ENCODE peak calls at places on chromosomes 7 and 10, in eight cellular contexts. One of them, this sample, is unnamed. For H3K4me1, the result is how much of the 10 kb centered on the place peaks cover.

GRCh38 chr7:10412426-10413019 is 561.1 kb upstream of the PHF14 start:
- DNase-seq in endothelial cell of umbilical vein: peak
- DNase-seq in stomach: no peak
- DNase-seq in Peyer's patch: no peak
- DNase-seq in sigmoid colon: no peak
- DNase-seq in A549: peak
- DNase-seq in tibial nerve: peak
- DNase-seq in upper lobe of left lung: no peak
- DNase-seq in this sample: no peak

GRCh38 chr7:96484845-96485244 is 162.9 kb upstream of the SLC25A13 start:
- DNase-seq in Peyer's patch: no peak
- DNase-seq in endothelial cell of umbilical vein: no peak
- DNase-seq in upper lobe of left lung: no peak
- DNase-seq in tibial nerve: no peak
- DNase-seq in A549: no peak
- DNase-seq in stomach: no peak
- DNase-seq in sigmoid colon: no peak
- DNase-seq in this sample: no peak

GRCh38 chr7:107167483-107168232 is 1.1 kb upstream of the HBP1 start:
- DNase-seq in upper lobe of left lung: no peak
- DNase-seq in Peyer's patch: no peak
- DNase-seq in sigmoid colon: no peak
- DNase-seq in tibial nerve: peak
- DNase-seq in stomach: peak
- DNase-seq in endothelial cell of umbilical vein: peak
- DNase-seq in A549: peak
- DNase-seq in this sample: no peak

GRCh38 chr10:78212134-78212785 is 178.6 kb downstream of the RPS24 start:
- DNase-seq in endothelial cell of umbilical vein: no peak
- DNase-seq in Peyer's patch: no peak
- DNase-seq in upper lobe of left lung: peak
- DNase-seq in tibial nerve: no peak
- DNase-seq in sigmoid colon: peak
- DNase-seq in A549: no peak
- DNase-seq in stomach: no peak
- DNase-seq in this sample: no peak

GRCh38 chr7:68133045-68133444 is 1136.4 kb downstream of the TYW1 start:
- DNase-seq in sigmoid colon: no peak
- DNase-seq in upper lobe of left lung: no peak
- DNase-seq in endothelial cell of umbilical vein: no peak
- DNase-seq in A549: no peak
- DNase-seq in tibial nerve: no peak
- DNase-seq in stomach: no peak
- DNase-seq in Peyer's patch: no peak
- DNase-seq in this sample: no peak

GRCh38 chr7:85021090-85021704 is 165.7 kb downstream of the SEMA3D start:
- DNase-seq in sigmoid colon: no peak
- DNase-seq in tibial nerve: no peak
- DNase-seq in A549: peak
- DNase-seq in stomach: no peak
- DNase-seq in Peyer's patch: no peak
- DNase-seq in endothelial cell of umbilical vein: peak
- DNase-seq in upper lobe of left lung: no peak
- DNase-seq in this sample: no peak

GRCh38 chr10:43278216-43278615 is 11.4 kb upstream of the RASGEF1A start:
- DNase-seq in upper lobe of left lung: no peak
- DNase-seq in Peyer's patch: no peak
- DNase-seq in tibial nerve: no peak
- DNase-seq in endothelial cell of umbilical vein: no peak
- DNase-seq in sigmoid colon: no peak
- DNase-seq in stomach: no peak
- DNase-seq in A549: no peak
- DNase-seq in this sample: no peak

GRCh38 chr7:38211486-38211885 is 33.4 kb downstream of the STARD3NL start:
- DNase-seq in sigmoid colon: no peak
- DNase-seq in Peyer's patch: no peak
- DNase-seq in endothelial cell of umbilical vein: peak
- DNase-seq in upper lobe of left lung: no peak
- DNase-seq in stomach: no peak
- DNase-seq in tibial nerve: no peak
- DNase-seq in A549: no peak
- DNase-seq in this sample: no peak

GRCh38 chr7:31318308-31318707 is 22.2 kb downstream of the NEUROD6 start:
- DNase-seq in upper lobe of left lung: no peak
- DNase-seq in Peyer's patch: no peak
- DNase-seq in endothelial cell of umbilical vein: no peak
- DNase-seq in tibial nerve: no peak
- DNase-seq in stomach: no peak
- DNase-seq in sigmoid colon: no peak
- DNase-seq in A549: no peak
- DNase-seq in this sample: no peak

GRCh38 chr10:114758331-114758730 is 63.2 kb upstream of the FHIP2A start:
- DNase-seq in A549: no peak
- DNase-seq in upper lobe of left lung: no peak
- DNase-seq in stomach: no peak
- DNase-seq in endothelial cell of umbilical vein: peak
- DNase-seq in tibial nerve: no peak
- DNase-seq in sigmoid colon: no peak
- DNase-seq in Peyer's patch: no peak
- DNase-seq in this sample: no peak

GRCh38 chr10:97866524-97867219 is 17.0 kb downstream of the GOLGA7B start:
- DNase-seq in stomach: no peak
- DNase-seq in A549: no peak
- DNase-seq in tibial nerve: no peak
- DNase-seq in Peyer's patch: no peak
- DNase-seq in endothelial cell of umbilical vein: no peak
- DNase-seq in sigmoid colon: no peak
- DNase-seq in upper lobe of left lung: no peak
- DNase-seq in this sample: no peak

GRCh38 chr10:94500063-94500462 is 45.5 kb upstream of the HELLS start:
- DNase-seq in stomach: no peak
- DNase-seq in Peyer's patch: no peak
- DNase-seq in tibial nerve: no peak
- DNase-seq in endothelial cell of umbilical vein: no peak
- DNase-seq in sigmoid colon: no peak
- DNase-seq in A549: peak
- DNase-seq in upper lobe of left lung: no peak
- DNase-seq in this sample: no peak

GRCh38 chr10:48805848-48806247 is 121.2 kb downstream of the WDFY4 start:
- DNase-seq in tibial nerve: peak
- DNase-seq in Peyer's patch: no peak
- DNase-seq in stomach: no peak
- DNase-seq in endothelial cell of umbilical vein: no peak
- DNase-seq in A549: no peak
- DNase-seq in upper lobe of left lung: no peak
- DNase-seq in sigmoid colon: no peak
- DNase-seq in this sample: no peak

GRCh38 chr10:129728905-129729540 is 235.1 kb downstream of the EBF3 start:
- DNase-seq in endothelial cell of umbilical vein: no peak
- DNase-seq in stomach: no peak
- DNase-seq in upper lobe of left lung: peak
- DNase-seq in tibial nerve: no peak
- DNase-seq in Peyer's patch: peak
- DNase-seq in A549: no peak
- DNase-seq in sigmoid colon: no peak
- DNase-seq in this sample: no peak

GRCh38 chr10:77160679-77161078 is 476.9 kb downstream of the KCNMA1 start:
- DNase-seq in upper lobe of left lung: no peak
- DNase-seq in Peyer's patch: no peak
- DNase-seq in A549: peak
- DNase-seq in sigmoid colon: no peak
- DNase-seq in endothelial cell of umbilical vein: peak
- DNase-seq in stomach: no peak
- DNase-seq in tibial nerve: no peak
- DNase-seq in this sample: no peak

GRCh38 chr7:50766808-50767207 is 15.9 kb downstream of the GRB10 start:
- DNase-seq in tibial nerve: no peak
- DNase-seq in Peyer's patch: no peak
- DNase-seq in upper lobe of left lung: no peak
- DNase-seq in sigmoid colon: no peak
- DNase-seq in A549: no peak
- DNase-seq in endothelial cell of umbilical vein: no peak
- DNase-seq in stomach: no peak
- DNase-seq in this sample: no peak

DNA sequence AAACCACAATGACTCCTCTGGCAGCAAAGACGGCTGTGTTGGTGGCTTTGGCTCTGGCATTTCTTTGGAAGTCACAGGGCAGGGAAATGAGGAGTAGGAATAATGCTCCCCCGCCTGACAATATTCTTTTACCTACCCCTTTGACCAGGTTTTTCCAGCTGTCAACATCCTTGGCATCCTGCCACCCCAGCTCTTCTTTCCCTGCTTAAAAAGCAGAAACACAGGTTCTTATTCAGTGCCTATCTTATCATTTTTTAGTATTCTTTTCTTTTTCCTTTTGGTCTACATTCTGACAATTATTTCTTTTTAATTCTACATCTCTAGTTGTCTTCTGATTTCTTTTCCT is 97.7 kb downstream of the CREB5 start:
- DNase-seq in Peyer's patch: no peak
- DNase-seq in stomach: no peak
- DNase-seq in sigmoid colon: peak
- DNase-seq in tibial nerve: no peak
- DNase-seq in endothelial cell of umbilical vein: no peak
- DNase-seq in A549: no peak
- DNase-seq in upper lobe of left lung: no peak
- DNase-seq in this sample: no peak
- H3K4me1 ChIP-seq in Peyer's patch: under half
- H3K4me1 ChIP-seq in stomach: under half
- H3K4me1 ChIP-seq in sigmoid colon: under half
- H3K4me1 ChIP-seq in tibial nerve: under half
- H3K4me1 ChIP-seq in endothelial cell of umbilical vein: under half
- H3K4me1 ChIP-seq in A549: under half
- H3K4me1 ChIP-seq in upper lobe of left lung: under half
- H3K4me1 ChIP-seq in this sample: under half

GRCh38 chr7:111030358-111030735 is 60.6 kb upstream of the LRRN3 start:
- DNase-seq in A549: no peak
- DNase-seq in upper lobe of left lung: no peak
- DNase-seq in sigmoid colon: no peak
- DNase-seq in stomach: no peak
- DNase-seq in tibial nerve: no peak
- DNase-seq in Peyer's patch: no peak
- DNase-seq in endothelial cell of umbilical vein: peak
- DNase-seq in this sample: no peak
- TF ChIP-seq POLR2A in A549: no peak
- TF ChIP-seq POLR2A in upper lobe of left lung: no peak
- TF ChIP-seq POLR2A in sigmoid colon: no peak
- TF ChIP-seq POLR2A in stomach: no peak
- TF ChIP-seq POLR2A in tibial nerve: no peak
- TF ChIP-seq POLR2A in Peyer's patch: no peak
- TF ChIP-seq POLR2A in endothelial cell of umbilical vein: no peak
- TF ChIP-seq POLR2A in this sample: no peak

GRCh38 chr7:77538186-77538907 is 1.3 kb downstream of the PTPN12 start:
- DNase-seq in upper lobe of left lung: peak
- DNase-seq in Peyer's patch: peak
- DNase-seq in tibial nerve: peak
- DNase-seq in stomach: peak
- DNase-seq in A549: peak
- DNase-seq in sigmoid colon: peak
- DNase-seq in endothelial cell of umbilical vein: peak
- DNase-seq in this sample: peak
- H3K4me1 ChIP-seq in upper lobe of left lung: under half
- H3K4me1 ChIP-seq in Peyer's patch: under half
- H3K4me1 ChIP-seq in tibial nerve: under half
- H3K4me1 ChIP-seq in stomach: under half
- H3K4me1 ChIP-seq in A549: under half
- H3K4me1 ChIP-seq in sigmoid colon: under half
- H3K4me1 ChIP-seq in endothelial cell of umbilical vein: under half
- H3K4me1 ChIP-seq in this sample: under half

GRCh38 chr7:2759736-2760097 is 71.7 kb downstream of the AMZ1 start:
- DNase-seq in endothelial cell of umbilical vein: no peak
- DNase-seq in Peyer's patch: no peak
- DNase-seq in A549: no peak
- DNase-seq in stomach: peak
- DNase-seq in tibial nerve: no peak
- DNase-seq in upper lobe of left lung: no peak
- DNase-seq in sigmoid colon: no peak
- DNase-seq in this sample: no peak

GRCh38 chr7:2757361-2757903 is 69.4 kb downstream of the AMZ1 start:
- DNase-seq in A549: peak
- DNase-seq in endothelial cell of umbilical vein: no peak
- DNase-seq in sigmoid colon: peak
- DNase-seq in Peyer's patch: no peak
- DNase-seq in stomach: no peak
- DNase-seq in upper lobe of left lung: no peak
- DNase-seq in tibial nerve: no peak
- DNase-seq in this sample: peak

GRCh38 chr7:2760098-2760889 is 72.3 kb downstream of the AMZ1 start:
- DNase-seq in Peyer's patch: peak
- DNase-seq in tibial nerve: peak
- DNase-seq in sigmoid colon: peak
- DNase-seq in upper lobe of left lung: peak
- DNase-seq in stomach: peak
- DNase-seq in endothelial cell of umbilical vein: peak
- DNase-seq in A549: peak
- DNase-seq in this sample: peak

GRCh38 chr7:2758673-2759603 is 70.9 kb downstream of the AMZ1 start:
- DNase-seq in endothelial cell of umbilical vein: no peak
- DNase-seq in sigmoid colon: no peak
- DNase-seq in Peyer's patch: no peak
- DNase-seq in upper lobe of left lung: no peak
- DNase-seq in A549: no peak
- DNase-seq in tibial nerve: no peak
- DNase-seq in stomach: no peak
- DNase-seq in this sample: no peak

DNA sequence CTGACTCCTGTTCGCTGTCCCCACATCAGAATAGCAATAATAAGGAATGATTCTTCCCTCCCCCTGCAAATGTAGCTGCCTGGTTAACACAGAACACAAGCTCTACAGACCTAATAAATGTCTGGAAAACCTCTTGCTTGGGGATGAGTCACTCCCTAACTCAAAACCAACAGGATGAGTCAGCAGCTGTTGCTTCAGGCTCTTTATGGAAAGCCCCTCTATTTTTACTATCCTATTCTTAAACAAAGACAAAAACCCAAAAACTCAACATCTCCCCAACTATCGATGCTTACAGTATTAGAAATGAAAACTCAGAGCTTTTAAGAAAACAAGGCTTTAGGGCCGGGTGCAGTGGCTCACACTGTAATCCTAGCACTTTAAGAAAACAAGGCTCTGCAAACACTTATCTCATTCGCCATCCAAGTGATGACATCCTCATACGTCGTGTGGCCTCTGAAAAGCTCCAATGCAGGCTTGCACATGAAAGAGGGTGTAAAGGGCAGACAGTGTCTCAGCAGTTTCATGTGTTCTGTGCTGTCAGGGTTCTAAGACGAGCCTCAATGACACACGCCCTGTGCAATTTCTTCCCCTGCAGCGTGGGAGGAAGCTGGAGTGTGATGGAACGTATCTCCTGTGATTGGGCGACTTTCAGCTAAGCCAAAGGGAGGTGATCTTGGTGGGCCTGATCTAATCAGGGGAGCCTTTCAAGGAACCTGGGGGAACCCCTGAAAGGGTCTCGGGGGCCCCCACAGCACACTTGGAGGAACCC is 70.1 kb downstream of the AMZ1 start:
- DNase-seq in tibial nerve: peak
- DNase-seq in upper lobe of left lung: no peak
- DNase-seq in endothelial cell of umbilical vein: peak
- DNase-seq in A549: peak
- DNase-seq in sigmoid colon: peak
- DNase-seq in stomach: no peak
- DNase-seq in Peyer's patch: peak
- DNase-seq in this sample: peak
- TF ChIP-seq POLR2A in tibial nerve: no peak
- TF ChIP-seq POLR2A in upper lobe of left lung: no peak
- TF ChIP-seq POLR2A in endothelial cell of umbilical vein: no peak
- TF ChIP-seq POLR2A in A549: no peak
- TF ChIP-seq POLR2A in sigmoid colon: no peak
- TF ChIP-seq POLR2A in stomach: no peak
- TF ChIP-seq POLR2A in Peyer's patch: no peak
- TF ChIP-seq POLR2A in this sample: no peak

GRCh38 chr10:17025444-17026295 is 103.9 kb downstream of the CUBN start:
- DNase-seq in upper lobe of left lung: no peak
- DNase-seq in stomach: no peak
- DNase-seq in endothelial cell of umbilical vein: peak
- DNase-seq in A549: peak
- DNase-seq in Peyer's patch: no peak
- DNase-seq in sigmoid colon: peak
- DNase-seq in tibial nerve: no peak
- DNase-seq in this sample: peak
- H3K4me1 ChIP-seq in upper lobe of left lung: half or more
- H3K4me1 ChIP-seq in stomach: under half
- H3K4me1 ChIP-seq in endothelial cell of umbilical vein: half or more
- H3K4me1 ChIP-seq in A549: under half
- H3K4me1 ChIP-seq in Peyer's patch: under half
- H3K4me1 ChIP-seq in sigmoid colon: under half
- H3K4me1 ChIP-seq in tibial nerve: half or more
- H3K4me1 ChIP-seq in this sample: half or more

This sample was measured in transverse colon.